ENCODE peak calls at places on chromosomes 12 and 14, in eight cellular contexts. One of them, this sample, is unnamed.

GRCh38 chr12:54220092-54220557 is 31.3 kb upstream of the SMUG1 start:
- DNase-seq in pancreas: peak
- DNase-seq in fibroblast of mammary gland: peak
- DNase-seq in GM12865: peak
- DNase-seq in upper lobe of right lung: peak
- DNase-seq in Peyer's patch: peak
- DNase-seq in PC-3: peak
- DNase-seq in bronchial epithelial cell: peak
- DNase-seq in this sample: no peak

GRCh38 chr14:49447725-49448124 is 138.5 kb downstream of the RPS29 start:
- DNase-seq in upper lobe of right lung: no peak
- DNase-seq in pancreas: no peak
- DNase-seq in bronchial epithelial cell: no peak
- DNase-seq in PC-3: no peak
- DNase-seq in Peyer's patch: no peak
- DNase-seq in fibroblast of mammary gland: no peak
- DNase-seq in GM12865: no peak
- DNase-seq in this sample: no peak

GRCh38 chr12:57522019-57522886 is at the start of gene MBD6:
- DNase-seq in fibroblast of mammary gland: peak
- DNase-seq in Peyer's patch: peak
- DNase-seq in PC-3: peak
- DNase-seq in GM12865: peak
- DNase-seq in bronchial epithelial cell: peak
- DNase-seq in pancreas: peak
- DNase-seq in upper lobe of right lung: peak
- DNase-seq in this sample: peak

GRCh38 chr14:45181329-45181728 is 45.6 kb downstream of the FANCM start:
- DNase-seq in upper lobe of right lung: no peak
- DNase-seq in GM12865: no peak
- DNase-seq in Peyer's patch: no peak
- DNase-seq in bronchial epithelial cell: peak
- DNase-seq in fibroblast of mammary gland: no peak
- DNase-seq in pancreas: no peak
- DNase-seq in PC-3: peak
- DNase-seq in this sample: no peak

GRCh38 chr14:89215166-89215940 is 201.7 kb downstream of the FOXN3 start:
- DNase-seq in pancreas: no peak
- DNase-seq in fibroblast of mammary gland: no peak
- DNase-seq in Peyer's patch: no peak
- DNase-seq in bronchial epithelial cell: no peak
- DNase-seq in PC-3: no peak
- DNase-seq in GM12865: no peak
- DNase-seq in upper lobe of right lung: no peak
- DNase-seq in this sample: no peak

GRCh38 chr12:3537916-3538690 is 47.1 kb downstream of the PRMT8 start:
- DNase-seq in pancreas: no peak
- DNase-seq in GM12865: no peak
- DNase-seq in upper lobe of right lung: no peak
- DNase-seq in PC-3: no peak
- DNase-seq in Peyer's patch: no peak
- DNase-seq in fibroblast of mammary gland: no peak
- DNase-seq in bronchial epithelial cell: no peak
- DNase-seq in this sample: no peak

GRCh38 chr12:12788131-12788530 is 2.7 kb downstream of the APOLD1 start:
- DNase-seq in PC-3: no peak
- DNase-seq in Peyer's patch: no peak
- DNase-seq in bronchial epithelial cell: no peak
- DNase-seq in fibroblast of mammary gland: peak
- DNase-seq in GM12865: no peak
- DNase-seq in pancreas: no peak
- DNase-seq in upper lobe of right lung: no peak
- DNase-seq in this sample: no peak

GRCh38 chr12:94297876-94298520 is 149.6 kb downstream of the PLXNC1 start:
- DNase-seq in upper lobe of right lung: no peak
- DNase-seq in pancreas: no peak
- DNase-seq in fibroblast of mammary gland: no peak
- DNase-seq in GM12865: no peak
- DNase-seq in bronchial epithelial cell: no peak
- DNase-seq in Peyer's patch: no peak
- DNase-seq in PC-3: no peak
- DNase-seq in this sample: no peak

GRCh38 chr14:55221186-55221585 is 29.8 kb upstream of the DLGAP5 start:
- DNase-seq in GM12865: no peak
- DNase-seq in bronchial epithelial cell: peak
- DNase-seq in Peyer's patch: no peak
- DNase-seq in fibroblast of mammary gland: peak
- DNase-seq in PC-3: peak
- DNase-seq in pancreas: no peak
- DNase-seq in upper lobe of right lung: no peak
- DNase-seq in this sample: no peak

GRCh38 chr12:9258676-9259075 is 50.5 kb upstream of the PZP start:
- DNase-seq in fibroblast of mammary gland: no peak
- DNase-seq in Peyer's patch: no peak
- DNase-seq in upper lobe of right lung: no peak
- DNase-seq in pancreas: no peak
- DNase-seq in GM12865: no peak
- DNase-seq in PC-3: no peak
- DNase-seq in bronchial epithelial cell: no peak
- DNase-seq in this sample: no peak

GRCh38 chr12:72207756-72208155 is 64.4 kb upstream of the TRHDE start:
- DNase-seq in fibroblast of mammary gland: no peak
- DNase-seq in Peyer's patch: no peak
- DNase-seq in pancreas: no peak
- DNase-seq in bronchial epithelial cell: no peak
- DNase-seq in upper lobe of right lung: no peak
- DNase-seq in GM12865: no peak
- DNase-seq in PC-3: no peak
- DNase-seq in this sample: no peak

GRCh38 chr12:102595315-102595714 is 115.0 kb upstream of the IGF1 start:
- DNase-seq in GM12865: no peak
- DNase-seq in bronchial epithelial cell: no peak
- DNase-seq in Peyer's patch: no peak
- DNase-seq in upper lobe of right lung: no peak
- DNase-seq in fibroblast of mammary gland: no peak
- DNase-seq in PC-3: no peak
- DNase-seq in pancreas: no peak
- DNase-seq in this sample: no peak

GRCh38 chr14:50531595-50532501 is 521 bp downstream of the MAP4K5 start:
- DNase-seq in GM12865: peak
- DNase-seq in PC-3: peak
- DNase-seq in fibroblast of mammary gland: peak
- DNase-seq in upper lobe of right lung: peak
- DNase-seq in pancreas: peak
- DNase-seq in bronchial epithelial cell: no peak
- DNase-seq in Peyer's patch: peak
- DNase-seq in this sample: peak

GRCh38 chr14:50529288-50530179 is 2.8 kb downstream of the MAP4K5 start:
- DNase-seq in upper lobe of right lung: no peak
- DNase-seq in bronchial epithelial cell: no peak
- DNase-seq in fibroblast of mammary gland: no peak
- DNase-seq in PC-3: peak
- DNase-seq in Peyer's patch: no peak
- DNase-seq in GM12865: no peak
- DNase-seq in pancreas: no peak
- DNase-seq in this sample: no peak

GRCh38 chr14:50532502-50533313 is at the start of gene MAP4K5:
- DNase-seq in PC-3: peak
- DNase-seq in bronchial epithelial cell: peak
- DNase-seq in GM12865: peak
- DNase-seq in fibroblast of mammary gland: peak
- DNase-seq in pancreas: peak
- DNase-seq in Peyer's patch: peak
- DNase-seq in upper lobe of right lung: peak
- DNase-seq in this sample: peak

GRCh38 chr14:50530358-50530757 is 2.0 kb downstream of the MAP4K5 start:
- DNase-seq in pancreas: no peak
- DNase-seq in bronchial epithelial cell: peak
- DNase-seq in GM12865: no peak
- DNase-seq in PC-3: peak
- DNase-seq in fibroblast of mammary gland: peak
- DNase-seq in upper lobe of right lung: no peak
- DNase-seq in Peyer's patch: no peak
- DNase-seq in this sample: no peak

GRCh38 chr14:50530794-50531193 is 1.6 kb downstream of the MAP4K5 start:
- DNase-seq in GM12865: no peak
- DNase-seq in fibroblast of mammary gland: no peak
- DNase-seq in pancreas: no peak
- DNase-seq in upper lobe of right lung: no peak
- DNase-seq in bronchial epithelial cell: no peak
- DNase-seq in PC-3: peak
- DNase-seq in Peyer's patch: no peak
- DNase-seq in this sample: no peak
- H3K4me3 ChIP-seq in GM12865: peak
- H3K4me3 ChIP-seq in fibroblast of mammary gland: peak
- H3K4me3 ChIP-seq in pancreas: no peak
- H3K4me3 ChIP-seq in upper lobe of right lung: peak
- H3K4me3 ChIP-seq in bronchial epithelial cell: peak
- H3K4me3 ChIP-seq in PC-3: peak
- H3K4me3 ChIP-seq in Peyer's patch: peak
- H3K4me3 ChIP-seq in this sample: peak

DNA sequence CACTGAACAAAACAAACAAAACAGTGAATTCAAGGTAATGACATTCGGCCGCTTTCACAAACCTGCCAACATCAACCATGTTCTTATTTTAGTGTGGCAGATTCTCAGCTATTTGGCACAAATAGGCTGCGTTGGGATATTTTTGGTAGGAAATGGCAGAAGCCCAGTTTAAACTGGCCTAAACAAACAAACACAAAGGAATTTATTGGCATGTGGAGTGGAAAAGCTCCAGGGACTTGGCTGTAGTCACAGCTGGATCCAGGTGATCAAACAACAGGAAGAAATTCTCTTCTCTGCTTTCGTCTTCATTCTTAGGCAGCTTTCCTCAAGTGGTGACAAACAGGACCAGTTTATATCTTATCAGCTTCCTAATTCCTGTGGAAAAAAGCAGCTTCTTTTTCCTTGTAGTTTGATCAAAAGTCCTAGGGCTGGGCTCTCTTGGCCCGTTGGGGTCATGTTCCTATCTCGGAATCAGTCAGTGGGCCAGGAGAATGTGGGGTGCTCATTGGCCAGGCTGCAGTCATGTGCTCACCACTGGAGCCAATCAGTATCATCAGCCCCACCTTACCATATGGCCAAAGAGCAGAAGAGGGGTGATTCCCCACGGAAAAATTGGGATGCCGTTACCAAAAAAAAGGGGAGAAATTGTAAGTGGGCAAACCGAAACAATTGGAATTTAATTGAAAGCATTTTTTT is 22.6 kb downstream of the C12orf75 start:
- DNase-seq in pancreas: peak
- DNase-seq in fibroblast of mammary gland: no peak
- DNase-seq in GM12865: no peak
- DNase-seq in upper lobe of right lung: no peak
- DNase-seq in PC-3: peak
- DNase-seq in Peyer's patch: no peak
- DNase-seq in bronchial epithelial cell: no peak
- DNase-seq in this sample: no peak
- H3K4me3 ChIP-seq in pancreas: no peak
- H3K4me3 ChIP-seq in fibroblast of mammary gland: no peak
- H3K4me3 ChIP-seq in GM12865: no peak
- H3K4me3 ChIP-seq in upper lobe of right lung: no peak
- H3K4me3 ChIP-seq in PC-3: peak
- H3K4me3 ChIP-seq in Peyer's patch: no peak
- H3K4me3 ChIP-seq in bronchial epithelial cell: no peak
- H3K4me3 ChIP-seq in this sample: no peak

DNA sequence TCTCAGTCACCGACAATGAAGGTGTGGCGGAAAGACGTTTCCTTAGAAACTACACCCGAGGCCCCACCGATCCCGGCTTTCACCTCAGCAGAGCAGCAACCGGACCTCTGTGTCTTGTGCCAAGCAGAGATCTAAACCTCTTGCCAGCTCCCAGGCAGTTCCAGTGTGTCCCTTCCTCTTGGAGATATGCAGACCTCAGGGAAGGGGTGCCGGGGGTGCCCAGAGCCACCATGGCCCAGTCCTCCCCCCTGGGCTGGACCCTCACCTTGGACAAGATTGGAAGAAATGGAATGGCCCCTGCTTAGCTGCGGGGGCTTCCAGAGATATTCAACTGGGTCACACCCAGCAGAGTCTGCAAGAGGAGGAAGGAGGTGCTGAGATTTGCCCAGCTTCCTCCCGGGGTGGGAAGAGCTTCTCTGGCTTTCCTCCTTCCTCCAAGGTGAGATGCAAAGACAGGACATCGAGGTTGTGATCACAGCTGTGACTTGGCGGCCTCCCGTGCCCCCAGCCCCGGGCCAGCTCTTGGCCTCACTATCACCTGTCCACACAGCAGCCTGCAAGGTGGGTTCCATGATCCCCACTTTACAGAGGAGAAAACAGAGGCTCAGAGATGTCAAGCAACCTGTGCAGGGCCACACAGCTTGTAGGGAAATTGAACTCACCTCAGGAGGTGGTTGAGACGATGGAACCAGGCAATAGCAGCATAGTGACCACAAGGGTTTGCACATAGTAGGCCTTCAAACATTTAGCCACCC is 281.7 kb upstream of the RTL1 start:
- DNase-seq in Peyer's patch: no peak
- DNase-seq in upper lobe of right lung: peak
- DNase-seq in bronchial epithelial cell: no peak
- DNase-seq in fibroblast of mammary gland: no peak
- DNase-seq in PC-3: no peak
- DNase-seq in pancreas: peak
- DNase-seq in GM12865: no peak
- DNase-seq in this sample: no peak
- H3K4me3 ChIP-seq in Peyer's patch: no peak
- H3K4me3 ChIP-seq in upper lobe of right lung: no peak
- H3K4me3 ChIP-seq in bronchial epithelial cell: no peak
- H3K4me3 ChIP-seq in fibroblast of mammary gland: no peak
- H3K4me3 ChIP-seq in PC-3: no peak
- H3K4me3 ChIP-seq in pancreas: no peak
- H3K4me3 ChIP-seq in GM12865: no peak
- H3K4me3 ChIP-seq in this sample: no peak

DNA sequence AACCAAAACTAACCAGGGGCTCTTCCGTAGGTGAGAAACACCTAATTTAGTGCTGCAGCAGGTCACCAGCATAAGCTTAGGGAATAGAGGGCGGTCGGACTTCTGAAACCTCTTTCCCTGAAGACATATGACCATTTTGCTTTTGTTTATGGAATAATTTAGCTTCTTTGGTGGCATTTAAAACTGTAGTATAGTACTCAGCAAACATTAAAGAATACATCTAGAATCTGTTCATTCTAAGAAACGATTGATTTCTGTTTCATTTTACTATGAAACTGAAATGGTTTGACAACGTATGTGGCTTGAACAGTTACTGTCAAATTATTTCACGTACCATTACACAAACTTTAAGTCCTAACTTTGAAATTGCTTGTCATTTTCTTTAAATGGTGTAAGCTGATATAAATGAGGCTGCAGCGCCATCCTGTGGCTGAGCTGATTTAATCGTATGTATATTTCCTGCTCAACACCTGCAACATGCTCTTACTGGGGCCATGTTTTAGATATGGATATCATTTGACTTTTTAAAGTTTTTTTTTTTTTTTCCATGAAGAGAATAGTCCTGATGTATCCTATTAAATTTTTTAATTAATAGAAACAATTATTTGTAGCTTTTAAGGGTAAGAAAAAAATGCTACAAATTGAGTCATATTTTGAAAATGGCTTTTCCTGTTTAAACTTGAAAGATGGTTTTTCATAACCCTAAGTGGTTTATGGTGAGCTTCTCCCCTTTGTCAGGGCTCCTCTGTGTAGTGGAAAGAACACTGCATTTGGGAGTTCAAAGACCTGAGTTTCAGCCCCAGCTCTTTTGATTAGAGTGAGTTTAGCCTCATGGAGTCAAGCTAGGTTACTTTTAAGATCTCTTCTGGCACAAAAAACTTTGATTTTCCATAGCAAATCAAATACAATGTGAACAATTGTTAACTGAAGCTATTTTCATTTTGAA is 27.4 kb downstream of the CFAP54 start:
- DNase-seq in upper lobe of right lung: peak
- DNase-seq in GM12865: peak
- DNase-seq in Peyer's patch: peak
- DNase-seq in fibroblast of mammary gland: peak
- DNase-seq in pancreas: peak
- DNase-seq in PC-3: peak
- DNase-seq in bronchial epithelial cell: peak
- DNase-seq in this sample: peak
- H3K4me3 ChIP-seq in upper lobe of right lung: no peak
- H3K4me3 ChIP-seq in GM12865: peak
- H3K4me3 ChIP-seq in Peyer's patch: no peak
- H3K4me3 ChIP-seq in fibroblast of mammary gland: no peak
- H3K4me3 ChIP-seq in pancreas: no peak
- H3K4me3 ChIP-seq in PC-3: peak
- H3K4me3 ChIP-seq in bronchial epithelial cell: no peak
- H3K4me3 ChIP-seq in this sample: no peak